ENCODE peak calls at places on chromosome 22, in six cellular contexts. X, O, Q, G, D and N are unnamed samples.

GRCh38 chr22:37850801-37851200 is 1.6 kb downstream of the EIF3L start:
- DNase-seq in X (no peak), O (no peak), Q (no peak), G (no peak), D (no peak), N (no peak)

GRCh38 chr22:34105461-34106062 is 185.3 kb upstream of the LARGE1 start:
- DNase-seq in X (peak), O (peak), Q (peak), G (peak), D (no peak), N (peak)

GRCh38 chr22:29912605-29913398 is 29.8 kb downstream of the MTMR3 start:
- DNase-seq in X (no peak), O (no peak), Q (no peak), G (peak), D (no peak), N (peak)

GRCh38 chr22:44133161-44133560 is 47.6 kb upstream of the PARVG start:
- DNase-seq in X (no peak), O (no peak), Q (no peak), G (no peak), D (no peak), N (no peak)

GRCh38 chr22:23509571-23510302 is 70.4 kb downstream of the IGLL1 start:
- DNase-seq in X (no peak), O (peak), Q (peak), G (no peak), D (no peak), N (no peak)

GRCh38 chr22:44926124-44926475 is 83.7 kb downstream of the PHF21B start:
- DNase-seq in X (no peak), O (peak), Q (no peak), G (no peak), D (no peak), N (no peak)

GRCh38 chr22:37742374-37743092 is 45.7 kb downstream of the TRIOBP start:
- DNase-seq in X (no peak), O (no peak), Q (no peak), G (peak), D (no peak), N (peak)

GRCh38 chr22:24506802-24507438 is 11.8 kb downstream of the UPB1 start:
- DNase-seq in X (no peak), O (no peak), Q (no peak), G (no peak), D (no peak), N (peak)